ENCODE peak calls at places on chromosomes 3 and 15, in four cellular contexts. P, W, R and B are unnamed samples.

GRCh38 chr3:175355801-175356335 is 496.7 kb downstream of the NAALADL2 start:
- DNase-seq in P (no peak), W (no peak), R (no peak), B (no peak)

GRCh38 chr15:92787116-92787515 is 113.0 kb upstream of the CHD2 start:
- DNase-seq in P (no peak), W (no peak), R (no peak), B (no peak)

GRCh38 chr3:22960326-22960984 is 242.7 kb upstream of the UBE2E2 start:
- DNase-seq in P (peak), W (peak), R (peak), B (no peak)

GRCh38 chr15:31840849-31841476 is 189.4 kb upstream of the CHRNA7 start:
- DNase-seq in P (no peak), W (no peak), R (no peak), B (no peak)

GRCh38 chr15:61393949-61394348 is 164.8 kb upstream of the RORA start:
- DNase-seq in P (no peak), W (no peak), R (no peak), B (no peak)

GRCh38 chr15:58574612-58575011 is 142.8 kb downstream of the LIPC start:
- DNase-seq in P (no peak), W (no peak), R (no peak), B (no peak)

GRCh38 chr15:31235298-31236183 is 91.1 kb upstream of the KLF13 start:
- DNase-seq in P (peak), W (no peak), R (no peak), B (no peak)

GRCh38 chr15:55654541-55654940 is 66.4 kb upstream of the PYGO1 start:
- DNase-seq in P (no peak), W (no peak), R (no peak), B (no peak)

GRCh38 chr3:196202516-196202970 is 8.7 kb downstream of the ZDHHC19 start:
- DNase-seq in P (no peak), W (peak), R (no peak), B (no peak)